ENCODE peak calls at places on chromosomes 11 and 22, in seven cellular contexts. C is activated CD4-positive, alpha-beta T cell treated with anti-CD3 and anti-CD28 coated beads for 48 hours; G is NCI-H69; U is HEK293T; N is K562; X is T-helper 9 cell; A is dorsolateral prefrontal cortex. Z is an unnamed sample.

GRCh38 chr22:25282671-25283561 is 63.5 kb downstream of the CRYBB2 start:
- DNase-seq in C (no peak), G (peak; percentile 30), U (peak; percentile 65), N (no peak), X (no peak), A (no peak), Z (no peak)

GRCh38 chr22:30865656-30866055 is 102.9 kb downstream of the MORC2 start:
- DNase-seq in C (no peak), G (no peak), U (no peak), N (no peak), X (no peak), A (peak; percentile 27), Z (no peak)

GRCh38 chr11:122746050-122746478 is 90.5 kb downstream of the UBASH3B start:
- DNase-seq in C (peak; percentile 73), G (no peak), U (no peak), N (no peak), X (no peak), A (no peak), Z (no peak)

GRCh38 chr22:27919222-27919942 is at the start of gene PITPNB:
- DNase-seq in C (peak; percentile 99), G (peak; percentile 99), U (peak; percentile 100), N (peak; percentile 96), X (peak; percentile 99), A (peak; percentile 94), Z (peak; percentile 79)

GRCh38 chr11:30889116-30889765 is 303.1 kb upstream of the MPPED2 start:
- DNase-seq in C (no peak), G (peak; percentile 35), U (no peak), N (no peak), X (no peak), A (no peak), Z (no peak)

GRCh38 chr11:46291441-46292143 is 14.1 kb downstream of the CREB3L1 start:
- DNase-seq in C (no peak), G (no peak), U (no peak), N (no peak), X (no peak), A (no peak), Z (no peak)

GRCh38 chr11:96145163-96145585 is 197.8 kb downstream of the MAML2 start:
- DNase-seq in C (no peak), G (no peak), U (no peak), N (no peak), X (no peak), A (no peak), Z (no peak)

GRCh38 chr11:117717485-117718314 is 79.3 kb downstream of the DSCAML1 start:
- DNase-seq in C (no peak), G (peak; percentile 91), U (no peak), N (no peak), X (no peak), A (peak; percentile 90), Z (no peak)